ENCODE peak calls at places on chromosomes 4 and X, in five cellular contexts. L is PC-3, Z is lung, B is upper lobe of right lung, Y is kidney. X is an unnamed sample.

GRCh38 chr4:66911898-66912297 is 633.4 kb downstream of the CENPC start:
- DNase-seq in L (peak; percentile 79), Z (no peak), B (no peak), Y (no peak), X (no peak)

GRCh38 chr4:144572660-144573059 is 73.3 kb upstream of the HHIP start:
- DNase-seq in L (no peak), Z (no peak), B (no peak), Y (no peak), X (no peak)

GRCh38 chrX:153917814-153918213 is 8.2 kb downstream of the ARHGAP4 start:
- DNase-seq in L (no peak), Z (no peak), B (no peak), Y (no peak), X (no peak)

GRCh38 chr4:4457803-4458550 is 71.1 kb downstream of the NSG1 start:
- DNase-seq in L (no peak), Z (no peak), B (no peak), Y (no peak), X (no peak)

GRCh38 chrX:11016728-11017127 is 94.4 kb upstream of the HCCS start:
- DNase-seq in L (no peak), Z (no peak), B (no peak), Y (no peak), X (no peak)

GRCh38 chr4:157075811-157076577 is at the start of gene GLRB:
- DNase-seq in L (peak; percentile 38), Z (no peak), B (peak; percentile 68), Y (peak; percentile 55), X (no peak)

GRCh38 chrX:134460861-134461218 is 875 bp downstream of the HPRT1 start:
- DNase-seq in L (peak; percentile 16), Z (no peak), B (no peak), Y (no peak), X (no peak)

GRCh38 chr4:85772470-85772869 is 297.5 kb downstream of the ARHGAP24 start:
- DNase-seq in L (no peak), Z (no peak), B (no peak), Y (no peak), X (no peak)

GRCh38 chrX:63281465-63281864 is 69.7 kb downstream of the SPIN4 start:
- DNase-seq in L (no peak), Z (no peak), B (no peak), Y (no peak), X (no peak)

GRCh38 chr4:167642250-167642649 is 408.0 kb upstream of the SPOCK3 start:
- DNase-seq in L (no peak), Z (no peak), B (no peak), Y (no peak), X (no peak)

GRCh38 chr4:4712800-4713528 is 146.5 kb upstream of the MSX1 start:
- DNase-seq in L (no peak), Z (no peak), B (no peak), Y (no peak), X (no peak)

GRCh38 chr4:113885291-113885690 is 94.2 kb downstream of the ARSJ start:
- DNase-seq in L (no peak), Z (no peak), B (no peak), Y (no peak), X (no peak)

GRCh38 chrX:55907968-55908607 is 190.5 kb downstream of the RRAGB start:
- DNase-seq in L (peak; percentile 77), Z (peak; percentile 48), B (peak; percentile 80), Y (peak; percentile 83), X (peak; percentile 80)

GRCh38 chr4:168731006-168731636 is 234.3 kb downstream of the PALLD start:
- DNase-seq in L (no peak), Z (no peak), B (no peak), Y (no peak), X (no peak)

GRCh38 chr4:95545526-95545925 is 3.2 kb downstream of the UNC5C start:
- DNase-seq in L (no peak), Z (no peak), B (no peak), Y (no peak), X (no peak)

GRCh38 chr4:6198768-6199343 is 1.5 kb downstream of the JAKMIP1 start:
- DNase-seq in L (no peak), Z (no peak), B (no peak), Y (no peak), X (no peak)

DNA sequence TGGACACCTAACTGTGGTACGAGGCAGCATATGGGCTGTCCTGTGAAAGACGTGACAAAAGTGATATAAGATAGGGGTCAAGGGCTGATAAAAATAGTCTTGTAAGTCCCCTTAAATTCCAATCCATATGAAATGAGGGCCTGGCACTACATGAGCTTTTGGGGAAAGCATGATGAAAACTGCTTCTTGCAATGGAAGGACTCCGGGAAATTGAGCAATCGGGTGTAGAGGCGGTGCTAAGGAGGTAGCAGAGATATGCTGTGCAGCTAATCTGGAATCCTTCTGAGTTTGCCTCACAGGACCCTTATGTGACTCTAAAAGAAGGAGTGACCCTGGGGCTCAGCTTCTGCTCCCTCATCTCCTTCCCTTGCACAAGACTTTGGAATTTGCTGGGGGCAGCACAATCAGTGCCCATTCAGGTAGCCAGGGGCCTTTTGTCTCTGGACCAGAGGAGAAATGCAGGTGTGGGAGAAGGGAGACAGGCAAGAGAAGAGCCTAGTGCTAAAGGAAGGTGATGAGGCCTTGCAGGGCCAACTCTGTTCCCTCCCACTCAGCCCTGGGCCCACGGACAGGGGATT is 12.8 kb downstream of the CLDN2 start:
- DNase-seq in L (no peak), Z (no peak), B (no peak), Y (no peak), X (no peak)
- H3K4me3 ChIP-seq in L (no peak overlapping the region), Z (no peak overlapping the region), B (no peak overlapping the region), Y (peak overlapping the region; percentile 18), X (no peak overlapping the region)

GRCh38 chr4:78268607-78269006 is 211.5 kb downstream of the FRAS1 start:
- DNase-seq in L (no peak), Z (no peak), B (no peak), Y (no peak), X (no peak)
- TF ChIP-seq CTCF in L (no peak), Z (no peak), B (no peak), Y (no peak), X (no peak)

GRCh38 chr4:87916636-87917035 is 58.9 kb upstream of the SPP1 start:
- DNase-seq in L (no peak), Z (no peak), B (no peak), Y (no peak), X (no peak)
- H3K4me1 ChIP-seq in L (no peaks in the 10 kb centered on the region), Z (no peaks in the 10 kb centered on the region), B (peaks cover 9% of the 10 kb centered on the region), Y (peaks cover 4% of the 10 kb centered on the region), X (no peaks in the 10 kb centered on the region)

GRCh38 chr4:137664416-137664815 is 132.1 kb upstream of the PCDH18 start:
- DNase-seq in L (no peak), Z (no peak), B (no peak), Y (no peak), X (no peak)
- H3K4me3 ChIP-seq in L (no peak overlapping the region), Z (no peak overlapping the region), B (no peak overlapping the region), Y (no peak overlapping the region), X (no peak overlapping the region)

GRCh38 chrX:34521563-34521962 is 135.5 kb downstream of the TMEM47 start:
- DNase-seq in L (peak; percentile 19), Z (no peak), B (no peak), Y (no peak), X (no peak)
- TF ChIP-seq CTCF in L (peak; percentile 25), Z (no peak), B (no peak), Y (no peak), X (no peak)

DNA sequence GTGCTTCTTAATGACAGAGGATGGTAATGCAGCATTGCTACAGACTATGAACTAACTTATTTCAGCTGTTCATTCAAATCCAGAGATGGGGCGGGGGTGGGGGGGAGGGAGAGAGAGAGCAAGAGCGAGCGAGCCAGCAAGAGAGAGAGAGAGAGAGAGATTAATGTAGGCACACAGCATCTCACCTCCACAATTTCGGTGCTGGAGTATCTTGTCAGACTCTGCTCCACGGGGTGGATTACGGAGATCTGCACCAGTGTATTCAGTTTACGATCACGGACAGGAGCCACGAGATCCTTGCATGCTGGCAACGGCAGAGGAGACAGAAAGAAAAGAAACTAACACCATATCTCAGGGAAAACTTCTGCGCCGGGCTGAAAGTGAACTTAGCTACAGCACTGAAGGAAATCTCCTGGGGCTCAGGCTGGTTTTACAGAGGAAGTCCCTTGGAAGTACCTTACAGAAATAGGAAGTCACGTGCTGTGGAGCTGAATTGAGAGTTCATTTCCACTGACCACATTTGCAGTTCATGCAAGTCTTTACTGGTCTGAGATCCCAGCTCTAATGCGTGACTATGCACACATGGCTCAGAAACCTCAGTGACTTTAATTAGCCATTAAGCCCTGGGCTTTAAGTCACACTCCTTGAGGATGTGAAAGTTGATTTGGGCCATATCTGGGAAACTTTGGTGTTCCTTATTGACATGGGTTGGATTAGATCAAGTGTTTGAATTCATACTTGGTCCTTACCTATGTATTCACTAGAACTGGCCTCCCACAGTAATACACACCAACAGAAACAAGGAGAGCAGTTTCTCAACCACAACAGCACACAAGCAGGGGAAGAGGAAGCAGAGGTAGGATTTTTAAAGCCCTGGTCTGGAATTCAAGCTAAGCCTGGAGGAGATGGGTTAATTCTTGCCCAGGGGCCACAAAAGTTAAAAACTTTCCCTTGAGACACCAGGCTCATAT is 440.8 kb downstream of the INPP4B start:
- DNase-seq in L (peak; percentile 69), Z (peak; percentile 38), B (no peak), Y (peak; percentile 51), X (peak; percentile 52)
- H3K4me1 ChIP-seq in L (peaks cover 56% of the 10 kb centered on the region), Z (peaks cover 1% of the 10 kb centered on the region), B (peaks cover 13% of the 10 kb centered on the region), Y (peaks cover 10% of the 10 kb centered on the region), X (no peaks in the 10 kb centered on the region)

GRCh38 chrX:637660-638481 is 7.3 kb downstream of the SHOX start:
- DNase-seq in L (no peak), Z (no peak), B (peak; percentile 45), Y (no peak), X (no peak)
- H3K4me3 ChIP-seq in L (no peak overlapping the region), Z (no peak overlapping the region), B (no peak overlapping the region), Y (no peak overlapping the region), X (no peak overlapping the region)

X was measured in Peyer's patch.